ENCODE peak calls at places on chromosomes 16 and 17, in four cellular contexts. One of them, this sample, is unnamed.

GRCh38 chr16:71263581-71263980 is 25.6 kb downstream of the CMTR2 start:
- DNase-seq in mucosa of gallbladder: no peak
- DNase-seq in activated CD4-positive, alpha-beta T cell treated with anti-CD3 and anti-CD28 coated beads, Interleukin-2, amount 50 U/mL, for 48 hours: no peak
- DNase-seq in stimulated activated CD4-positive, alpha-beta T cell treated with anti-CD3 and anti-CD28 coated beads, Interleukin-12 subunit alpha, Interleukin-12 subunit beta, amount 100 ng/mL, for 4 hours: no peak
- DNase-seq in this sample: no peak

GRCh38 chr16:86991679-86992078 is 325.5 kb downstream of the C16orf95 start:
- DNase-seq in activated CD4-positive, alpha-beta T cell treated with anti-CD3 and anti-CD28 coated beads, Interleukin-2, amount 50 U/mL, for 48 hours: no peak
- DNase-seq in mucosa of gallbladder: no peak
- DNase-seq in stimulated activated CD4-positive, alpha-beta T cell treated with anti-CD3 and anti-CD28 coated beads, Interleukin-12 subunit alpha, Interleukin-12 subunit beta, amount 100 ng/mL, for 4 hours: no peak
- DNase-seq in this sample: no peak

GRCh38 chr17:39607057-39607850 is 466 bp downstream of the NEUROD2 start:
- DNase-seq in stimulated activated CD4-positive, alpha-beta T cell treated with anti-CD3 and anti-CD28 coated beads, Interleukin-12 subunit alpha, Interleukin-12 subunit beta, amount 100 ng/mL, for 4 hours: no peak
- DNase-seq in mucosa of gallbladder: no peak
- DNase-seq in activated CD4-positive, alpha-beta T cell treated with anti-CD3 and anti-CD28 coated beads, Interleukin-2, amount 50 U/mL, for 48 hours: no peak
- DNase-seq in this sample: no peak

GRCh38 chr17:80364091-80364691 is 50.8 kb upstream of the ENDOV start:
- DNase-seq in stimulated activated CD4-positive, alpha-beta T cell treated with anti-CD3 and anti-CD28 coated beads, Interleukin-12 subunit alpha, Interleukin-12 subunit beta, amount 100 ng/mL, for 4 hours: no peak
- DNase-seq in activated CD4-positive, alpha-beta T cell treated with anti-CD3 and anti-CD28 coated beads, Interleukin-2, amount 50 U/mL, for 48 hours: no peak
- DNase-seq in mucosa of gallbladder: no peak
- DNase-seq in this sample: peak

GRCh38 chr17:68509151-68510057 is 2.8 kb upstream of the PRKAR1A start:
- DNase-seq in activated CD4-positive, alpha-beta T cell treated with anti-CD3 and anti-CD28 coated beads, Interleukin-2, amount 50 U/mL, for 48 hours: no peak
- DNase-seq in stimulated activated CD4-positive, alpha-beta T cell treated with anti-CD3 and anti-CD28 coated beads, Interleukin-12 subunit alpha, Interleukin-12 subunit beta, amount 100 ng/mL, for 4 hours: no peak
- DNase-seq in mucosa of gallbladder: peak
- DNase-seq in this sample: peak

GRCh38 chr17:30720013-30720471 is 104.5 kb downstream of the CRLF3 start:
- DNase-seq in mucosa of gallbladder: peak
- DNase-seq in stimulated activated CD4-positive, alpha-beta T cell treated with anti-CD3 and anti-CD28 coated beads, Interleukin-12 subunit alpha, Interleukin-12 subunit beta, amount 100 ng/mL, for 4 hours: no peak
- DNase-seq in activated CD4-positive, alpha-beta T cell treated with anti-CD3 and anti-CD28 coated beads, Interleukin-2, amount 50 U/mL, for 48 hours: no peak
- DNase-seq in this sample: no peak

GRCh38 chr16:71954699-71955195 is 45.5 kb downstream of the PKD1L3 start:
- DNase-seq in mucosa of gallbladder: no peak
- DNase-seq in stimulated activated CD4-positive, alpha-beta T cell treated with anti-CD3 and anti-CD28 coated beads, Interleukin-12 subunit alpha, Interleukin-12 subunit beta, amount 100 ng/mL, for 4 hours: no peak
- DNase-seq in activated CD4-positive, alpha-beta T cell treated with anti-CD3 and anti-CD28 coated beads, Interleukin-2, amount 50 U/mL, for 48 hours: no peak
- DNase-seq in this sample: no peak

GRCh38 chr17:3965123-3965800 is 1.0 kb upstream of the ATP2A3 start:
- DNase-seq in mucosa of gallbladder: peak
- DNase-seq in activated CD4-positive, alpha-beta T cell treated with anti-CD3 and anti-CD28 coated beads, Interleukin-2, amount 50 U/mL, for 48 hours: peak
- DNase-seq in stimulated activated CD4-positive, alpha-beta T cell treated with anti-CD3 and anti-CD28 coated beads, Interleukin-12 subunit alpha, Interleukin-12 subunit beta, amount 100 ng/mL, for 4 hours: peak
- DNase-seq in this sample: peak

GRCh38 chr17:50934672-50935200 is 68.6 kb upstream of the TOB1 start:
- DNase-seq in mucosa of gallbladder: no peak
- DNase-seq in stimulated activated CD4-positive, alpha-beta T cell treated with anti-CD3 and anti-CD28 coated beads, Interleukin-12 subunit alpha, Interleukin-12 subunit beta, amount 100 ng/mL, for 4 hours: no peak
- DNase-seq in activated CD4-positive, alpha-beta T cell treated with anti-CD3 and anti-CD28 coated beads, Interleukin-2, amount 50 U/mL, for 48 hours: no peak
- DNase-seq in this sample: no peak

GRCh38 chr17:74466111-74466784 is at the start of gene CD300A:
- DNase-seq in mucosa of gallbladder: no peak
- DNase-seq in stimulated activated CD4-positive, alpha-beta T cell treated with anti-CD3 and anti-CD28 coated beads, Interleukin-12 subunit alpha, Interleukin-12 subunit beta, amount 100 ng/mL, for 4 hours: no peak
- DNase-seq in activated CD4-positive, alpha-beta T cell treated with anti-CD3 and anti-CD28 coated beads, Interleukin-2, amount 50 U/mL, for 48 hours: peak
- DNase-seq in this sample: no peak

GRCh38 chr17:7886227-7887037 is 2.2 kb upstream of the CHD3 start:
- DNase-seq in activated CD4-positive, alpha-beta T cell treated with anti-CD3 and anti-CD28 coated beads, Interleukin-2, amount 50 U/mL, for 48 hours: peak
- DNase-seq in mucosa of gallbladder: no peak
- DNase-seq in stimulated activated CD4-positive, alpha-beta T cell treated with anti-CD3 and anti-CD28 coated beads, Interleukin-12 subunit alpha, Interleukin-12 subunit beta, amount 100 ng/mL, for 4 hours: peak
- DNase-seq in this sample: peak

GRCh38 chr16:19168173-19169080 is at the start of gene SYT17:
- DNase-seq in activated CD4-positive, alpha-beta T cell treated with anti-CD3 and anti-CD28 coated beads, Interleukin-2, amount 50 U/mL, for 48 hours: no peak
- DNase-seq in mucosa of gallbladder: no peak
- DNase-seq in stimulated activated CD4-positive, alpha-beta T cell treated with anti-CD3 and anti-CD28 coated beads, Interleukin-12 subunit alpha, Interleukin-12 subunit beta, amount 100 ng/mL, for 4 hours: no peak
- DNase-seq in this sample: peak

GRCh38 chr17:182164-182751 is 808 bp upstream of the DOC2B start:
- DNase-seq in stimulated activated CD4-positive, alpha-beta T cell treated with anti-CD3 and anti-CD28 coated beads, Interleukin-12 subunit alpha, Interleukin-12 subunit beta, amount 100 ng/mL, for 4 hours: no peak
- DNase-seq in activated CD4-positive, alpha-beta T cell treated with anti-CD3 and anti-CD28 coated beads, Interleukin-2, amount 50 U/mL, for 48 hours: no peak
- DNase-seq in mucosa of gallbladder: no peak
- DNase-seq in this sample: peak

GRCh38 chr16:47778106-47778803 is 317.1 kb downstream of the PHKB start:
- DNase-seq in mucosa of gallbladder: no peak
- DNase-seq in activated CD4-positive, alpha-beta T cell treated with anti-CD3 and anti-CD28 coated beads, Interleukin-2, amount 50 U/mL, for 48 hours: no peak
- DNase-seq in stimulated activated CD4-positive, alpha-beta T cell treated with anti-CD3 and anti-CD28 coated beads, Interleukin-12 subunit alpha, Interleukin-12 subunit beta, amount 100 ng/mL, for 4 hours: no peak
- DNase-seq in this sample: no peak

GRCh38 chr17:4908711-4909496 is 6.0 kb upstream of the CHRNE start:
- DNase-seq in activated CD4-positive, alpha-beta T cell treated with anti-CD3 and anti-CD28 coated beads, Interleukin-2, amount 50 U/mL, for 48 hours: peak
- DNase-seq in stimulated activated CD4-positive, alpha-beta T cell treated with anti-CD3 and anti-CD28 coated beads, Interleukin-12 subunit alpha, Interleukin-12 subunit beta, amount 100 ng/mL, for 4 hours: peak
- DNase-seq in mucosa of gallbladder: peak
- DNase-seq in this sample: peak

GRCh38 chr16:17364319-17365210 is 106.2 kb downstream of the XYLT1 start:
- DNase-seq in stimulated activated CD4-positive, alpha-beta T cell treated with anti-CD3 and anti-CD28 coated beads, Interleukin-12 subunit alpha, Interleukin-12 subunit beta, amount 100 ng/mL, for 4 hours: no peak
- DNase-seq in mucosa of gallbladder: no peak
- DNase-seq in activated CD4-positive, alpha-beta T cell treated with anti-CD3 and anti-CD28 coated beads, Interleukin-2, amount 50 U/mL, for 48 hours: no peak
- DNase-seq in this sample: peak

GRCh38 chr17:79000396-79001189 is 9.0 kb downstream of the CANT1 start:
- DNase-seq in activated CD4-positive, alpha-beta T cell treated with anti-CD3 and anti-CD28 coated beads, Interleukin-2, amount 50 U/mL, for 48 hours: no peak
- DNase-seq in stimulated activated CD4-positive, alpha-beta T cell treated with anti-CD3 and anti-CD28 coated beads, Interleukin-12 subunit alpha, Interleukin-12 subunit beta, amount 100 ng/mL, for 4 hours: no peak
- DNase-seq in mucosa of gallbladder: no peak
- DNase-seq in this sample: no peak

GRCh38 chr17:75970011-75970523 is 8.9 kb downstream of the ACOX1 start:
- DNase-seq in mucosa of gallbladder: no peak
- DNase-seq in stimulated activated CD4-positive, alpha-beta T cell treated with anti-CD3 and anti-CD28 coated beads, Interleukin-12 subunit alpha, Interleukin-12 subunit beta, amount 100 ng/mL, for 4 hours: no peak
- DNase-seq in activated CD4-positive, alpha-beta T cell treated with anti-CD3 and anti-CD28 coated beads, Interleukin-2, amount 50 U/mL, for 48 hours: no peak
- DNase-seq in this sample: no peak

GRCh38 chr16:8572919-8573724 is 17.2 kb downstream of the TMEM114 start:
- DNase-seq in mucosa of gallbladder: no peak
- DNase-seq in activated CD4-positive, alpha-beta T cell treated with anti-CD3 and anti-CD28 coated beads, Interleukin-2, amount 50 U/mL, for 48 hours: no peak
- DNase-seq in stimulated activated CD4-positive, alpha-beta T cell treated with anti-CD3 and anti-CD28 coated beads, Interleukin-12 subunit alpha, Interleukin-12 subunit beta, amount 100 ng/mL, for 4 hours: no peak
- DNase-seq in this sample: peak

GRCh38 chr17:69130627-69131293 is 10.9 kb downstream of the ABCA6 start:
- DNase-seq in mucosa of gallbladder: no peak
- DNase-seq in stimulated activated CD4-positive, alpha-beta T cell treated with anti-CD3 and anti-CD28 coated beads, Interleukin-12 subunit alpha, Interleukin-12 subunit beta, amount 100 ng/mL, for 4 hours: no peak
- DNase-seq in activated CD4-positive, alpha-beta T cell treated with anti-CD3 and anti-CD28 coated beads, Interleukin-2, amount 50 U/mL, for 48 hours: no peak
- DNase-seq in this sample: no peak

GRCh38 chr17:73528679-73529078 is 115.6 kb downstream of the SDK2 start:
- DNase-seq in mucosa of gallbladder: no peak
- DNase-seq in stimulated activated CD4-positive, alpha-beta T cell treated with anti-CD3 and anti-CD28 coated beads, Interleukin-12 subunit alpha, Interleukin-12 subunit beta, amount 100 ng/mL, for 4 hours: no peak
- DNase-seq in activated CD4-positive, alpha-beta T cell treated with anti-CD3 and anti-CD28 coated beads, Interleukin-2, amount 50 U/mL, for 48 hours: no peak
- DNase-seq in this sample: no peak

GRCh38 chr17:19370493-19370960 is 7.8 kb upstream of the MAPK7 start:
- DNase-seq in stimulated activated CD4-positive, alpha-beta T cell treated with anti-CD3 and anti-CD28 coated beads, Interleukin-12 subunit alpha, Interleukin-12 subunit beta, amount 100 ng/mL, for 4 hours: no peak
- DNase-seq in activated CD4-positive, alpha-beta T cell treated with anti-CD3 and anti-CD28 coated beads, Interleukin-2, amount 50 U/mL, for 48 hours: no peak
- DNase-seq in mucosa of gallbladder: no peak
- DNase-seq in this sample: no peak

GRCh38 chr16:85757341-85757822 is 6.5 kb upstream of the C16orf74 start:
- DNase-seq in mucosa of gallbladder: no peak
- DNase-seq in stimulated activated CD4-positive, alpha-beta T cell treated with anti-CD3 and anti-CD28 coated beads, Interleukin-12 subunit alpha, Interleukin-12 subunit beta, amount 100 ng/mL, for 4 hours: no peak
- DNase-seq in activated CD4-positive, alpha-beta T cell treated with anti-CD3 and anti-CD28 coated beads, Interleukin-2, amount 50 U/mL, for 48 hours: no peak
- DNase-seq in this sample: no peak

GRCh38 chr16:86844691-86845090 is 266.3 kb downstream of the FOXL1 start:
- DNase-seq in mucosa of gallbladder: no peak
- DNase-seq in stimulated activated CD4-positive, alpha-beta T cell treated with anti-CD3 and anti-CD28 coated beads, Interleukin-12 subunit alpha, Interleukin-12 subunit beta, amount 100 ng/mL, for 4 hours: no peak
- DNase-seq in activated CD4-positive, alpha-beta T cell treated with anti-CD3 and anti-CD28 coated beads, Interleukin-2, amount 50 U/mL, for 48 hours: no peak
- DNase-seq in this sample: no peak

GRCh38 chr17:7687072-7687907 is at the start of gene TP53:
- DNase-seq in stimulated activated CD4-positive, alpha-beta T cell treated with anti-CD3 and anti-CD28 coated beads, Interleukin-12 subunit alpha, Interleukin-12 subunit beta, amount 100 ng/mL, for 4 hours: peak
- DNase-seq in activated CD4-positive, alpha-beta T cell treated with anti-CD3 and anti-CD28 coated beads, Interleukin-2, amount 50 U/mL, for 48 hours: peak
- DNase-seq in mucosa of gallbladder: peak
- DNase-seq in this sample: peak

GRCh38 chr17:72977768-72978417 is 114.6 kb downstream of the SLC39A11 start:
- DNase-seq in activated CD4-positive, alpha-beta T cell treated with anti-CD3 and anti-CD28 coated beads, Interleukin-2, amount 50 U/mL, for 48 hours: no peak
- DNase-seq in stimulated activated CD4-positive, alpha-beta T cell treated with anti-CD3 and anti-CD28 coated beads, Interleukin-12 subunit alpha, Interleukin-12 subunit beta, amount 100 ng/mL, for 4 hours: no peak
- DNase-seq in mucosa of gallbladder: no peak
- DNase-seq in this sample: peak

GRCh38 chr17:21523482-21524210 is 147.5 kb downstream of the KCNJ12 start:
- DNase-seq in stimulated activated CD4-positive, alpha-beta T cell treated with anti-CD3 and anti-CD28 coated beads, Interleukin-12 subunit alpha, Interleukin-12 subunit beta, amount 100 ng/mL, for 4 hours: no peak
- DNase-seq in mucosa of gallbladder: no peak
- DNase-seq in activated CD4-positive, alpha-beta T cell treated with anti-CD3 and anti-CD28 coated beads, Interleukin-2, amount 50 U/mL, for 48 hours: no peak
- DNase-seq in this sample: no peak

GRCh38 chr17:32646941-32647340 is 160.1 kb downstream of the CDK5R1 start:
- DNase-seq in activated CD4-positive, alpha-beta T cell treated with anti-CD3 and anti-CD28 coated beads, Interleukin-2, amount 50 U/mL, for 48 hours: no peak
- DNase-seq in mucosa of gallbladder: no peak
- DNase-seq in stimulated activated CD4-positive, alpha-beta T cell treated with anti-CD3 and anti-CD28 coated beads, Interleukin-12 subunit alpha, Interleukin-12 subunit beta, amount 100 ng/mL, for 4 hours: no peak
- DNase-seq in this sample: no peak

GRCh38 chr17:1462164-1463112 is 6.4 kb upstream of the CRK start:
- DNase-seq in stimulated activated CD4-positive, alpha-beta T cell treated with anti-CD3 and anti-CD28 coated beads, Interleukin-12 subunit alpha, Interleukin-12 subunit beta, amount 100 ng/mL, for 4 hours: no peak
- DNase-seq in activated CD4-positive, alpha-beta T cell treated with anti-CD3 and anti-CD28 coated beads, Interleukin-2, amount 50 U/mL, for 48 hours: peak
- DNase-seq in mucosa of gallbladder: no peak
- DNase-seq in this sample: peak

GRCh38 chr17:62109378-62109902 is 44.4 kb upstream of the MED13 start:
- DNase-seq in activated CD4-positive, alpha-beta T cell treated with anti-CD3 and anti-CD28 coated beads, Interleukin-2, amount 50 U/mL, for 48 hours: peak
- DNase-seq in stimulated activated CD4-positive, alpha-beta T cell treated with anti-CD3 and anti-CD28 coated beads, Interleukin-12 subunit alpha, Interleukin-12 subunit beta, amount 100 ng/mL, for 4 hours: peak
- DNase-seq in mucosa of gallbladder: peak
- DNase-seq in this sample: peak

GRCh38 chr16:69424935-69425784 is 741 bp downstream of the CYB5B start:
- DNase-seq in stimulated activated CD4-positive, alpha-beta T cell treated with anti-CD3 and anti-CD28 coated beads, Interleukin-12 subunit alpha, Interleukin-12 subunit beta, amount 100 ng/mL, for 4 hours: no peak
- DNase-seq in mucosa of gallbladder: no peak
- DNase-seq in activated CD4-positive, alpha-beta T cell treated with anti-CD3 and anti-CD28 coated beads, Interleukin-2, amount 50 U/mL, for 48 hours: no peak
- DNase-seq in this sample: no peak

GRCh38 chr17:48597775-48598631 is 4.4 kb upstream of the HOXB5 start:
- DNase-seq in mucosa of gallbladder: no peak
- DNase-seq in activated CD4-positive, alpha-beta T cell treated with anti-CD3 and anti-CD28 coated beads, Interleukin-2, amount 50 U/mL, for 48 hours: no peak
- DNase-seq in stimulated activated CD4-positive, alpha-beta T cell treated with anti-CD3 and anti-CD28 coated beads, Interleukin-12 subunit alpha, Interleukin-12 subunit beta, amount 100 ng/mL, for 4 hours: no peak
- DNase-seq in this sample: peak

This sample was measured in body of pancreas.